ENCODE peak calls at places on chromosomes 2 and 18, in five cellular contexts. B is nephron progenitor cell, P is neural crest cell, G is IMR-90, K is A549. Q is an unnamed sample.

GRCh38 chr2:239253264-239253663 is 147.6 kb downstream of the HDAC4 start:
- DNase-seq in B (no peak), P (no peak), G (no peak), K (no peak), Q (no peak)

GRCh38 chr2:112777036-112777435 is 7.3 kb downstream of the IL1A start:
- DNase-seq in B (no peak), P (no peak), G (no peak), K (no peak), Q (no peak)

GRCh38 chr18:71028285-71028762 is 739.5 kb downstream of the SOCS6 start:
- DNase-seq in B (no peak), P (no peak), G (no peak), K (no peak), Q (no peak)

GRCh38 chr2:23477392-23477791 is 92.4 kb downstream of the KLHL29 start:
- DNase-seq in B (no peak), P (no peak), G (no peak), K (no peak), Q (no peak)

GRCh38 chr2:241582328-241582727 is 23.8 kb downstream of the BOK start:
- DNase-seq in B (no peak), P (no peak), G (no peak), K (no peak), Q (no peak)

GRCh38 chr18:27673861-27674260 is 488.8 kb upstream of the CHST9 start:
- DNase-seq in B (no peak), P (no peak), G (no peak), K (no peak), Q (no peak)

GRCh38 chr2:168526641-168527040 is 70.6 kb downstream of the CERS6 start:
- DNase-seq in B (no peak), P (no peak), G (no peak), K (no peak), Q (no peak)

GRCh38 chr2:2810504-2810903 is 479.4 kb upstream of the MYT1L start:
- DNase-seq in B (no peak), P (no peak), G (no peak), K (no peak), Q (no peak)

GRCh38 chr2:198905881-198906612 is 551.7 kb downstream of the SATB2 start:
- DNase-seq in B (no peak), P (no peak), G (no peak), K (no peak), Q (no peak)

GRCh38 chr18:31497404-31497710 is 620 bp upstream of the DSG2 start:
- DNase-seq in B (no peak), P (no peak), G (no peak), K (no peak), Q (no peak)

GRCh38 chr2:53202063-53202462 is 565.5 kb upstream of the CHAC2 start:
- DNase-seq in B (no peak), P (no peak), G (peak), K (peak), Q (no peak)

GRCh38 chr18:26405190-26405781 is 143.1 kb downstream of the KCTD1 start:
- DNase-seq in B (peak), P (no peak), G (peak), K (peak), Q (no peak)

GRCh38 chr2:60262178-60262577 is 291.3 kb downstream of the BCL11A start:
- DNase-seq in B (no peak), P (no peak), G (no peak), K (no peak), Q (no peak)

GRCh38 chr2:42812899-42813479 is 20.6 kb upstream of the HAAO start:
- DNase-seq in B (no peak), P (no peak), G (peak), K (peak), Q (no peak)

GRCh38 chr2:121489284-121489683 is 41.4 kb upstream of the RNU4ATAC start:
- DNase-seq in B (no peak), P (no peak), G (peak), K (peak), Q (no peak)

GRCh38 chr2:42156756-42157155 is 12.4 kb upstream of the EML4 start:
- DNase-seq in B (no peak), P (no peak), G (no peak), K (no peak), Q (no peak)

GRCh38 chr2:96903318-96903717 is 33.4 kb upstream of the SEMA4C start:
- DNase-seq in B (no peak), P (no peak), G (no peak), K (no peak), Q (no peak)

GRCh38 chr2:113133696-113134558 is 6.5 kb downstream of the IL1RN start:
- DNase-seq in B (no peak), P (no peak), G (no peak), K (no peak), Q (no peak)

GRCh38 chr2:127810156-127810636 is 775 bp downstream of the WDR33 start:
- DNase-seq in B (peak), P (no peak), G (peak), K (no peak), Q (no peak)

GRCh38 chr2:48774251-48774650 is 18.7 kb upstream of the LHCGR start:
- DNase-seq in B (no peak), P (no peak), G (no peak), K (no peak), Q (no peak)

GRCh38 chr2:46850742-46851141 is 64.9 kb downstream of the MCFD2 start:
- DNase-seq in B (no peak), P (no peak), G (peak), K (peak), Q (no peak)

GRCh38 chr2:163943403-163944356 is 207.9 kb upstream of the FIGN start:
- DNase-seq in B (no peak), P (peak), G (no peak), K (no peak), Q (no peak)

GRCh38 chr18:68721681-68722583 is 7.0 kb upstream of the TMX3 start:
- DNase-seq in B (no peak), P (no peak), G (no peak), K (no peak), Q (no peak)

GRCh38 chr2:37819228-37819627 is 105.9 kb upstream of the RMDN2 start:
- DNase-seq in B (no peak), P (no peak), G (peak), K (no peak), Q (no peak)

DNA sequence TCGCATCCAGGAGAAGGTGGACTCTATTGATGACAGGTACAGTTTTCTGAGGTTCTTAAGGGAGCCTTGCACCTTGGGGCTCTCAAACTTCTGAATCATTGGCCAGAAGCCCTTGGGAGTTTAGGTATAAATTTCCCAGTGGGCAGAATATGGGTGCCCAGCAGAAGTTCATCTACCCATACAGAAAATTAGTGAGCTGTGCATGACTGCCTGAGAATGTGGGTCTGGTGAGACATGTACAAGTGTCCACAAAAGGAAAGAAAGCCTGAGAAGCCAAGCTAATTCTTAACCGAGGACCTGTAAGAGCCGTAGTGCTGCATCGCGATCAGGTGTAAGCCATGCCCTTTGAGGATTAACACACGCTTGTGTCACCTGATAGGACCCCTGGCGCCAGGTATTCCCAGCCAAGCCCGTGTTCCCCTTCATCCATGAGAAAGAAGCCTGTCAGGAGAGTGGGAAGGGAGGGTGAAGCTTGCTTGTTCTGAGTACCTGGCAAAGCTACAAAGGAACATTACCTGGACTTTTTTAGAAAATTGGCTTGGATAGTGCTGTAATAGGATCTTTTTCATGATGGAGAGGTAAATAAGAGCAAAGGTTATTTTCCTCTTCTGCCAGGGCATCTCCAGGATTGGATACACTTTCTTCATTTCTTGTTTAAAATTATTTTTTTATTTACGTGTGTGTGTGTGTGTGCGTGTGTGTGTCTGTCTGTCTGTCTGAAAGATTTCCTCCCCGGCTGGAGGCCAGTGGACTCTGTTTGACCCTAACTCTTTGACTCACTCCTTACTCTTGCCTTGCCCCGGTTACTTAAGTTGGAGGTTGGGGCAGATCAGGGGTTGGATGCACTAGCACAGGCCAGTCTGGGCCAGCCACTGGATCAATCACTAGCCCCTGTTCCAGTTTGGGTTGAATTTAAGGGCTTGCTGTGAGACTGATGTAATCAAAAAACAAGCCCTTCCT is 90.4 kb upstream of the EML6 start:
- DNase-seq in B (no peak), P (no peak), G (peak), K (peak), Q (no peak)
- TF ChIP-seq CTCF in B (no peak), P (no peak), G (no peak), K (no peak), Q (no peak)

GRCh38 chr2:143128681-143129580 is at the start of gene ARHGAP15:
- DNase-seq in B (no peak), P (no peak), G (no peak), K (no peak), Q (no peak)
- TF ChIP-seq CTCF in B (no peak), P (no peak), G (no peak), K (no peak), Q (no peak)

GRCh38 chr2:31386648-31387047 is 27.9 kb downstream of the XDH start:
- DNase-seq in B (peak), P (no peak), G (no peak), K (peak), Q (no peak)
- TF ChIP-seq CTCF in B (no peak), P (no peak), G (no peak), K (peak), Q (peak)

GRCh38 chr2:51247252-51247651 is 215.3 kb upstream of the NRXN1 start:
- DNase-seq in B (no peak), P (no peak), G (no peak), K (no peak), Q (no peak)
- TF ChIP-seq CTCF in B (no peak), P (no peak), G (no peak), K (no peak), Q (no peak)

GRCh38 chr2:28252308-28252707 is 140.3 kb upstream of the FOSL2 start:
- DNase-seq in B (no peak), P (no peak), G (no peak), K (no peak), Q (no peak)

GRCh38 chr2:28247326-28247725 is 145.3 kb upstream of the FOSL2 start:
- DNase-seq in B (no peak), P (no peak), G (no peak), K (no peak), Q (no peak)

GRCh38 chr2:28247747-28248146 is 144.9 kb upstream of the FOSL2 start:
- DNase-seq in B (no peak), P (no peak), G (no peak), K (no peak), Q (no peak)

GRCh38 chr2:28251337-28251736 is 141.3 kb upstream of the FOSL2 start:
- DNase-seq in B (no peak), P (no peak), G (no peak), K (no peak), Q (no peak)

GRCh38 chr2:28250006-28250405 is 142.7 kb upstream of the FOSL2 start:
- DNase-seq in B (no peak), P (no peak), G (peak), K (peak), Q (no peak)
- TF ChIP-seq CTCF in B (no peak), P (no peak), G (no peak), K (no peak), Q (no peak)

DNA sequence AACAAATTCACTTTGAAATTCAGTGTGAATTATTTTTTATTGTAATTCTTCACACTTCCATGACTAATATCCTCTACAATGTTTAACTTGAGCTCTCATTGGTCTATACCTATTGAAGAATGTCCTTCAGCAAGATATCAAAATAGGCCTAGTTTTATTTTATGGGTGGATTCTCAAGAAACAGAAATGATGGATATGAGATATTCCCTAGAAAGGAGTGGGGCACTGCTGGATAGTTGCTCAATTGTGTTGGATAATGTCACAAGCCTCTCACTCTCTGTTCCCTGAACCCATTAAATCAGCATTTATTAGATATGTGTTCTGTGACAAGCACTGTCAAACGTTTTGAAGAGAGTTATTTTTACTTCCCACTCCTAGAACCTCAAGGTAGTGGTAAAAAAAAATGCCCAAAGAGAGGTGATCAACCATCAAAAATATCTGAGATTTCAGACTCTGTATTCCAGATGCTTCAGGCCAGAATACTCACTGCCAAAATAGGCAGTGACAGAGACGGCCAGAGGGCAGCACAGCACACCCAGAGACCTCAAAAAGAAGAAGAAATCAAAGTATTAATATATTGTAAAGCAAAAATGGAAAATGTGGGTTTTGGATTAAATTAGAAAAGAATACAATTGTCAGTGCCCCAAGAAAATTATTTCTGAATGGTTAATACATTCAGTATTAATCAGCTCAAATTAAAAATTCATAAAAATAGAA is 87.6 kb downstream of the TRIB2 start:
- DNase-seq in B (no peak), P (no peak), G (no peak), K (no peak), Q (no peak)
- TF ChIP-seq CTCF in B (no peak), P (no peak), G (no peak), K (no peak), Q (no peak)

GRCh38 chr18:80157708-80158343 is 48.8 kb downstream of the ADNP2 start:
- DNase-seq in B (peak), P (peak), G (peak), K (peak), Q (peak)

GRCh38 chr18:80163183-80163582 is 54.1 kb downstream of the ADNP2 start:
- DNase-seq in B (no peak), P (no peak), G (no peak), K (no peak), Q (no peak)

GRCh38 chr18:80158365-80158764 is 49.3 kb downstream of the ADNP2 start:
- DNase-seq in B (no peak), P (no peak), G (no peak), K (no peak), Q (no peak)

GRCh38 chr18:80161781-80162417 is 52.8 kb downstream of the ADNP2 start:
- DNase-seq in B (no peak), P (no peak), G (no peak), K (no peak), Q (no peak)

DNA sequence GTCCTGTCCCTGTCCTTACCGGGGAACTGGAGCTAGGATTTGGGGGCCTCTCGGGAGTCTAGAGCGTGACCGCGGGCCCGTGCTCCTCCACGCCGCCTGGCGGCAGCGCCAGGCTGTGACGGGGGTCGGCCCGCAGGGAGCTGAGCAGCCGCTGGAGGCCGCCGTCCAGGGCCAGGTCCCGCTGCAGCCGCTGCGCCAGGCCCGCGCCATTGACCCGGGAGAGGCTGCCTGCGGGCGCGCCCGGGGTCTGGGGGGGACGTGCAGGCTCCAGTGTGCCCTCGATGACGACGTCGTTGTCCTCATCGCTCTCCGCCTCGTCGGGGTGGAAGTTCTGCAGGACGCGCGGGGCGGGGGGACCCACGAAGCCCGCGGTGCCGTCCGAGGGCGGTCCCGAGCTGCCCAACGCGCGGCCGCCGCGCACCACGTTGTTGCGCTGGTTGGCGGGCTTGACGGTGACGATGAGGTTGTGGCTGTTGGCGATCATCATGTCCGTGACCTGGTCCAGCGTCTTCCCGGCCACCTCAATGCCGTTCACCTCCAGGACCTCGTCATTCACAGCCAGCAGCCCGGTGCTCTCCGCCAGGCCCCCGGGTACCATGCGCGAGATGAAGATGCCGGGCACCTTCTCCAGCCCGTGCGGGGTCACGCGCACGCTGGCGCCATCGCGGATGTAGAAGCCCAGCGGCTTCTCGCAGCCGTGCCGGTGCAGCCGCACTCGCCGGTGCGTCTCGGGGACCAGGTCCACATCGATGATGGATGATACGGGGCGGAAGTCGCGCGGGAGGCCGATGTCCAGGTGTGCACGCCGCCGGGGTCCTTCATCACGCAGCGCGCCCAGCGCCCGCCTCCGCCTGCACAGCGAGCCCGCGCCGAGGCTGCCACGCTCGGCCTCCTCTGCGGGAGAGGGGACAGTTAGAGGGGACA is 50.9 kb downstream of the ADNP2 start:
- DNase-seq in B (no peak), P (no peak), G (no peak), K (no peak), Q (no peak)
- TF ChIP-seq CTCF in B (no peak), P (no peak), G (peak), K (no peak), Q (no peak)

GRCh38 chr2:187143537-187143936 is 294.6 kb upstream of the ZSWIM2 start:
- DNase-seq in B (no peak), P (no peak), G (no peak), K (no peak), Q (no peak)

GRCh38 chr2:187139469-187139868 is 290.5 kb upstream of the ZSWIM2 start:
- DNase-seq in B (no peak), P (no peak), G (no peak), K (no peak), Q (no peak)

GRCh38 chr2:187136646-187137045 is 287.7 kb upstream of the ZSWIM2 start:
- DNase-seq in B (no peak), P (no peak), G (no peak), K (no peak), Q (no peak)

GRCh38 chr2:187138240-187138639 is 289.3 kb upstream of the ZSWIM2 start:
- DNase-seq in B (peak), P (peak), G (peak), K (peak), Q (no peak)
- TF ChIP-seq CTCF in B (peak), P (peak), G (peak), K (peak), Q (peak)

GRCh38 chr2:61431345-61431744 is 39.5 kb downstream of the USP34 start:
- DNase-seq in B (no peak), P (no peak), G (no peak), K (peak), Q (no peak)

GRCh38 chr2:61434314-61434713 is 36.6 kb downstream of the USP34 start:
- DNase-seq in B (no peak), P (no peak), G (no peak), K (no peak), Q (no peak)

GRCh38 chr2:61432990-61433389 is 37.9 kb downstream of the USP34 start:
- DNase-seq in B (no peak), P (no peak), G (no peak), K (no peak), Q (no peak)

GRCh38 chr2:61435291-61435690 is 35.6 kb downstream of the USP34 start:
- DNase-seq in B (no peak), P (no peak), G (no peak), K (no peak), Q (no peak)

GRCh38 chr2:61433606-61434005 is 37.3 kb downstream of the USP34 start:
- DNase-seq in B (no peak), P (no peak), G (no peak), K (no peak), Q (no peak)
- TF ChIP-seq CTCF in B (no peak), P (no peak), G (no peak), K (no peak), Q (no peak)

GRCh38 chr2:147688252-147688651 is 156.6 kb upstream of the ACVR2A start:
- DNase-seq in B (no peak), P (no peak), G (no peak), K (no peak), Q (no peak)
- TF ChIP-seq CTCF in B (no peak), P (no peak), G (no peak), K (no peak), Q (no peak)

Q was measured in progenitor cell of endocrine pancreas.